ENCODE peak calls at places on chromosomes 1 and 21, in ten cellular contexts. C is PC-9, G is AG04450, W is fibroblast of lung, M is AG09309, U is fibroblast of mammary gland, O is endothelial cell of umbilical vein, E is kidney epithelial cell, Q is astrocyte of the spinal cord, R is tibial nerve. N is an unnamed sample.

GRCh38 chr1:66374561-66375111 is 159.3 kb upstream of the SGIP1 start:
- DNase-seq in O (peak), U (peak), E (peak), M (no peak), G (peak), R (no peak), W (peak), Q (peak), C (no peak), N (peak)

GRCh38 chr21:32364387-32364786 is 28.4 kb downstream of the URB1 start:
- DNase-seq in E (no peak), Q (peak), C (no peak), W (peak), R (peak), O (no peak), G (no peak), U (no peak), M (no peak), N (peak)

GRCh38 chr1:168531605-168532345 is 12.0 kb downstream of the XCL2 start:
- DNase-seq in W (no peak), Q (no peak), E (peak), C (no peak), M (no peak), U (no peak), O (no peak), R (no peak), G (no peak), N (no peak)

GRCh38 chr1:241203817-241204216 is 153.2 kb downstream of the RGS7 start:
- DNase-seq in R (no peak), O (no peak), G (no peak), U (no peak), E (no peak), W (no peak), M (no peak), C (no peak), Q (no peak), N (no peak)

GRCh38 chr1:87334351-87335174 is 5.9 kb downstream of the LMO4 start:
- DNase-seq in R (no peak), C (no peak), U (peak), E (no peak), M (no peak), Q (peak), O (peak), G (no peak), W (peak), N (peak)

GRCh38 chr1:66552287-66552686 is 18.3 kb downstream of the SGIP1 start:
- DNase-seq in G (no peak), Q (no peak), E (no peak), W (no peak), C (no peak), O (no peak), U (no peak), M (no peak), R (no peak), N (no peak)

GRCh38 chr1:230137328-230137815 is 70.3 kb downstream of the GALNT2 start:
- DNase-seq in Q (no peak), G (no peak), U (no peak), O (no peak), E (no peak), R (no peak), C (no peak), W (no peak), M (no peak), N (peak)

GRCh38 chr1:24374891-24375786 is 38.4 kb downstream of the STPG1 start:
- DNase-seq in U (no peak), W (no peak), Q (peak), G (no peak), E (no peak), C (peak), O (no peak), R (no peak), M (no peak), N (no peak)

GRCh38 chr1:60265560-60266535 is 192.3 kb upstream of the C1orf87 start:
- DNase-seq in E (peak), C (no peak), W (peak), O (no peak), M (no peak), G (no peak), R (no peak), U (peak), Q (peak), N (peak)

GRCh38 chr1:219702551-219703215 is 89.8 kb upstream of the ZC3H11B start:
- DNase-seq in W (peak), U (no peak), R (no peak), O (no peak), G (no peak), E (no peak), M (no peak), Q (peak), C (no peak), N (peak)

GRCh38 chr1:147723691-147724323 is 36.6 kb downstream of the GJA5 start:
- DNase-seq in O (peak), C (no peak), E (no peak), Q (no peak), W (peak), R (no peak), M (no peak), G (no peak), U (peak), N (peak)

GRCh38 chr1:218665216-218665615 is 320.1 kb downstream of the TGFB2 start:
- DNase-seq in O (peak), U (peak), G (no peak), W (peak), M (peak), C (peak), R (peak), Q (peak), E (no peak), N (peak)

GRCh38 chr21:21366277-21366676 is 368.1 kb downstream of the NCAM2 start:
- DNase-seq in E (no peak), R (no peak), M (no peak), C (no peak), Q (no peak), O (no peak), U (no peak), W (no peak), G (no peak), N (no peak)

GRCh38 chr1:54335396-54336056 is 70.7 kb downstream of the SSBP3 start:
- DNase-seq in G (peak), C (no peak), O (peak), M (peak), R (peak), W (peak), U (peak), E (peak), Q (peak), N (peak)

GRCh38 chr1:200131551-200132125 is 104.1 kb downstream of the NR5A2 start:
- DNase-seq in W (no peak), M (no peak), O (peak), E (peak), U (no peak), Q (peak), R (no peak), C (peak), G (no peak), N (peak)

GRCh38 chr1:167345386-167345733 is 124.7 kb downstream of the POU2F1 start:
- DNase-seq in R (no peak), O (peak), M (no peak), E (no peak), C (no peak), U (peak), W (no peak), G (no peak), Q (no peak), N (no peak)

GRCh38 chr1:244964112-244964971 is 100.0 kb upstream of the HNRNPU start:
- DNase-seq in E (no peak), G (peak), M (peak), R (no peak), Q (peak), U (peak), W (peak), O (peak), C (peak), N (peak)

GRCh38 chr1:33153650-33154049 is 28.2 kb downstream of the TRIM62 start:
- DNase-seq in M (no peak), E (no peak), U (no peak), O (no peak), W (no peak), R (no peak), Q (no peak), C (no peak), G (no peak), N (no peak)

GRCh38 chr1:195664628-195665027 is 943.6 kb downstream of the KCNT2 start:
- DNase-seq in M (no peak), Q (peak), G (no peak), C (no peak), R (no peak), W (peak), O (no peak), U (peak), E (no peak), N (peak)

GRCh38 chr21:37339527-37339889 is 27.1 kb upstream of the DYRK1A start:
- DNase-seq in Q (no peak), G (no peak), W (peak), M (no peak), C (no peak), E (no peak), O (no peak), U (no peak), R (no peak), N (peak)

DNA sequence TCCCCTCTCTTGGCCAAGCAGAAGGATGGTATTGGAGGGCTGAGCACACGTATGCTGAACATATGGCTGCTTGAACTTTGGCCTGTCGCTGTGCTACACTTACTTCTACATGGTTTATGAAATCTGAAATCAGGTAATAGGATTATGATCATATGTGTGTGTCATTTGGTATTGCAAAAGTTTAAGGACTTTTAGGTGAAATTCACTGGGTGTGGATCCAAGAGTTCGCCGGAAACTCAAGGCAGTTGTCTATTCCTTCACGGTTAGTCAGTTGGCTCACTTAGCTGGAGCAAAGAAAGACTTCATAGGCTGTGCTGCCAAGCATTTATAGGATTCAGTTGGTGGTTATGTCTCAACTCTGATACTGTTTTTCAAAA is 918 bp downstream of the UAP1 start:
- DNase-seq in W (peak), O (peak), G (no peak), R (no peak), C (no peak), U (peak), M (no peak), E (no peak), Q (peak), N (peak)
- H3K4me3 ChIP-seq in W (peak), O (peak), G (peak), R (peak), C (peak), U (peak), M (peak), E (peak), Q (peak), N (peak)

GRCh38 chr1:62022348-62022747 is 172.3 kb upstream of the L1TD1 start:
- DNase-seq in Q (no peak), R (no peak), M (no peak), W (no peak), O (no peak), G (no peak), U (no peak), C (no peak), E (no peak), N (no peak)

GRCh38 chr1:62025154-62025553 is 169.5 kb upstream of the L1TD1 start:
- DNase-seq in E (no peak), G (no peak), M (no peak), W (no peak), R (no peak), U (no peak), O (no peak), C (no peak), Q (no peak), N (no peak)

GRCh38 chr1:62025892-62026291 is 168.8 kb upstream of the L1TD1 start:
- DNase-seq in U (no peak), Q (no peak), G (no peak), E (no peak), R (no peak), C (no peak), W (no peak), O (no peak), M (no peak), N (no peak)

GRCh38 chr1:62029704-62030103 is 164.9 kb upstream of the L1TD1 start:
- DNase-seq in R (no peak), E (no peak), C (no peak), W (no peak), U (no peak), O (no peak), Q (no peak), M (no peak), G (no peak), N (no peak)

DNA sequence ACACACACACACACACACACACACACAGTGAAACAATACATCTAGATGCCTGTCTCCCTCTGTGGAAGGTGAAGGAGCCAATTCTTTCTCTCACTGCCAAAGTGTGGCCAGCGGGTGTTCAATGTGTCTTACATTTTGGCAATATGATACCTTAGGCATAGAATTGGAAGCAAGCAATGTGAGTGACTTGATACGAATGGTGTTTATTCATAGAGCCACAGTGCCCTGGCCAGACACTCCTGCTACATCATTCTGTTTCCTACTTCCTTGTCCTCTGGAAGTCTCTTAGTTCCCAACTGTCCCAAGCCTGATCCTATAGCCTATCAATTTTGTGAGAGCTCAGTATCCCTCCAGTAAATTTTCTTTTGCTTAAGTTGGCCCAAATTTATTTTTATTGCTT is 170.0 kb upstream of the L1TD1 start:
- DNase-seq in W (no peak), U (no peak), R (no peak), M (no peak), G (no peak), Q (no peak), C (no peak), O (no peak), E (no peak), N (no peak)
- TF ChIP-seq CTCF in W (no peak), U (no peak), R (no peak), M (no peak), G (no peak), Q (no peak), C (no peak), O (no peak), E (no peak), N (no peak)

DNA sequence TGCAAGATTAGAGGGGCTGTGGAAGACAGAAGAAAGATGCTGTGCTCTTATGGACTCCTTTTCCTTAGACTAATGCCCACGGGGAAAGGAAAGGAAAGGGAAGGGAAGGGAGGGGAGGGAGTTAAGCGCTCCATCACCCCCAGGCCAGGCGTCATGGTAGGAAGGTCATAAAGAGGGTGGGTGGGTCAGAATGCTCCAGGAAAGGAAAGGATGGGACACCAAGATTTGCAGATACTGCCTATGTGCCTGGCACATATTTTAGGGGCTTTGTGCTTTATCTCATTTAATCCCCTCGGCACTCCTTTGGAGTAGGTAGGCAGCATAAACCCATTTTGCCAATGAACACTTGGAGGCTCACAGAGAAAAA is 41.4 kb downstream of the MAB21L3 start:
- DNase-seq in U (no peak), O (no peak), M (no peak), E (no peak), Q (no peak), R (no peak), C (no peak), G (no peak), W (no peak), N (no peak)
- H3K4me3 ChIP-seq in U (peak), O (peak), M (peak), E (peak), Q (no peak), R (peak), C (peak), G (peak), W (peak), N (peak)

GRCh38 chr1:21781971-21782867 is 730 bp downstream of the USP48 start:
- DNase-seq in O (peak), R (no peak), E (no peak), U (peak), Q (peak), C (no peak), G (no peak), M (no peak), W (peak), N (peak)
- TF ChIP-seq CTCF in O (peak), R (peak), E (peak), U (peak), Q (peak), C (no peak), G (peak), M (peak), W (peak), N (peak)

DNA sequence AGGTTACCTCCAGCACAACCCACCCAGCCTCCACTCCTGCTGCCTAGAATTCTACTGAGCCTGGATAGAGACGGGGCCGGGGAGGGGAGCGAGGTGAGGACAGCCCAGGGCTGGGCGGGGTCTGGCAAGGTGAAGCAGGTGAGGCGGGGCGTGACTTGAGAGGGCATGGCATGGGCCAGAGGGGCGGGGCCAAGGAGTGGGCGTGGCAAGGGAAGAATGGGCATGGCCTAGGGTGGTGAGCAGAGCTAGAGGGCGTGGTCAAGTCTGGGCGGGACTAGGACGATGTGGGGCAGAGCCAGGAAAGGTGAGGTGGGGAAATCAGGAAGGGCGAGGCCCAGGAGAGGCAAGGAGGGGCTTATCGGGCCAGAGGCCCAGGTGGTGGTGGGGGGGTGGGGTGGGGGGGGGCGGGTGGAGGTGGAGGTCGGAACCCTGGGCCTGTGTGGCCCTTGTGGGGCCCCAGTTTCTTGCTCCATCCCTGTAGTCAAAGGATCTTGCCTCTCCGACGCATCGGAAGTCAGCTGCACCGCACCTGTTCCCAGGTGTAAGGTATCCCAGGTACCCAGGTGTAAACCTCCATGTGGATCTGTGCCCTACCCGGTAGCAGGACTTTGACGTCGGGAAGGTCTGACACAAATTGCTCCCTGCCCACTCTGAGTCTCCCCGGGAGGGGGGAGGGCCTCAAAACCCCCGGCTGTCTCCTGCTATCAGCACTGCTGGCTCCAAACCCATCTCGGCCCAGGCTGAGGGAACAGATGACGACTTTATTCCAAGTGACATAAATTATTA is 32.8 kb upstream of the UTS2 start:
- DNase-seq in G (no peak), W (no peak), Q (no peak), E (no peak), U (no peak), O (no peak), C (peak), M (no peak), R (no peak), N (no peak)
- H3K4me3 ChIP-seq in G (no peak), W (no peak), Q (no peak), E (no peak), U (no peak), O (no peak), C (no peak), M (no peak), R (no peak), N (no peak)

GRCh38 chr1:13699936-13700520 is at the start of gene PRDM2:
- DNase-seq in U (peak), M (no peak), W (peak), C (no peak), O (peak), Q (peak), G (no peak), R (peak), E (no peak), N (peak)
- TF ChIP-seq CTCF in U (no peak), M (no peak), W (no peak), C (no peak), O (no peak), Q (no peak), G (no peak), R (no peak), E (no peak), N (no peak)

GRCh38 chr1:121517586-121518230 is 332.9 kb downstream of the SRGAP2C start:
- DNase-seq in R (no peak), U (no peak), M (no peak), Q (no peak), G (no peak), O (no peak), E (no peak), C (no peak), W (no peak), N (no peak)
- H3K4me3 ChIP-seq in R (no peak), U (no peak), M (no peak), Q (no peak), G (no peak), O (no peak), E (no peak), C (no peak), W (no peak), N (no peak)

GRCh38 chr1:55338448-55338820 is 123.3 kb upstream of the USP24 start:
- DNase-seq in R (no peak), E (no peak), O (no peak), W (no peak), C (no peak), G (no peak), Q (no peak), U (no peak), M (no peak), N (no peak)
- TF ChIP-seq CTCF in R (no peak), E (no peak), O (no peak), W (no peak), C (no peak), G (no peak), Q (no peak), U (no peak), M (no peak), N (no peak)

N was measured in fibroblast of the aortic adventitia.